ENCODE peak calls at places on chromosomes 3 and 15, in eight cellular contexts. U is stimulated activated CD8-positive, alpha-beta memory T cell treated with anti-CD3 and anti-CD28 coated beads, Interleukin-4, amount 100 ng/mL, for 1 hour; Y is T-cell; Z is SW480; M is effector CD4-positive, alpha-beta T cell; S is AG20443; H is H9; Q is fibroblast of the aortic adventitia. B is an unnamed sample.
A peak's percentile ranks its signal among the peaks of the same experiment; 100 is the strongest.

GRCh38 chr15:41878355-41878699 is 15.5 kb downstream of the SPTBN5 start:
- DNase-seq in U (no peak), Y (no peak), Z (no peak), M (no peak), S (no peak), H (no peak), Q (no peak), B (no peak)

GRCh38 chr3:138686771-138687221 is 78.2 kb downstream of the FAIM start:
- DNase-seq in U (no peak), Y (no peak), Z (no peak), M (no peak), S (peak; percentile 42), H (no peak), Q (peak; percentile 87), B (peak; percentile 72)

GRCh38 chr3:177729939-177730700 is 532.8 kb upstream of the TBL1XR1 start:
- DNase-seq in U (no peak), Y (no peak), Z (no peak), M (no peak), S (no peak), H (no peak), Q (peak; percentile 59), B (no peak)

GRCh38 chr3:17535173-17535730 is 207.2 kb downstream of the TBC1D5 start:
- DNase-seq in U (no peak), Y (no peak), Z (no peak), M (no peak), S (no peak), H (no peak), Q (peak; percentile 18), B (no peak)

GRCh38 chr15:63938486-63939061 is 104.8 kb upstream of the HERC1 start:
- DNase-seq in U (no peak), Y (no peak), Z (no peak), M (no peak), S (no peak), H (peak; percentile 13), Q (no peak), B (no peak)

GRCh38 chr3:11120091-11120845 is 34.0 kb upstream of the HRH1 start:
- DNase-seq in U (no peak), Y (no peak), Z (no peak), M (no peak), S (peak; percentile 46), H (no peak), Q (peak; percentile 68), B (no peak)

GRCh38 chr3:166518040-166518439 is 680.8 kb upstream of the BCHE start:
- DNase-seq in U (no peak), Y (no peak), Z (no peak), M (no peak), S (no peak), H (no peak), Q (no peak), B (no peak)

GRCh38 chr15:25668901-25669300 is 194.2 kb downstream of the ATP10A start:
- DNase-seq in U (no peak), Y (no peak), Z (no peak), M (no peak), S (no peak), H (no peak), Q (no peak), B (no peak)

GRCh38 chr3:13553686-13554085 is 4.8 kb downstream of the FBLN2 start:
- DNase-seq in U (no peak), Y (no peak), Z (no peak), M (no peak), S (no peak), H (no peak), Q (no peak), B (no peak)

GRCh38 chr3:27213450-27213849 is 155.7 kb downstream of the NEK10 start:
- DNase-seq in U (no peak), Y (no peak), Z (no peak), M (no peak), S (no peak), H (no peak), Q (no peak), B (no peak)

GRCh38 chr3:20401253-20401652 is 215.2 kb upstream of the SGO1 start:
- DNase-seq in U (no peak), Y (no peak), Z (no peak), M (no peak), S (peak; percentile 12), H (no peak), Q (no peak), B (no peak)